ENCODE peak calls at places on chromosomes 4 and X, in ten cellular contexts. K is substantia nigra, Y is sigmoid colon, Z is uterus, A is heart right ventricle, J is ovary, V is right cardiac atrium, D is fibroblast of lung, N is IMR-90, E is coronary artery. U is an unnamed sample.

GRCh38 chr4:3862640-3863420 is 96.6 kb downstream of the ADRA2C start:
- DNase-seq in K (no peak), Y (no peak), Z (no peak), A (peak; percentile 38), J (no peak), V (no peak), D (no peak), N (no peak), E (no peak), U (no peak)

GRCh38 chr4:114383721-114384120 is 214.9 kb upstream of the UGT8 start:
- DNase-seq in K (no peak), Y (no peak), Z (no peak), A (no peak), J (no peak), V (peak; percentile 12), D (peak; percentile 88), N (peak; percentile 96), E (no peak), U (no peak)

GRCh38 chr4:29311231-29311630 is 1408.9 kb upstream of the PCDH7 start:
- DNase-seq in K (no peak), Y (no peak), Z (no peak), A (no peak), J (no peak), V (no peak), D (peak; percentile 30), N (peak; percentile 62), E (no peak), U (no peak)

GRCh38 chr4:102780476-102781144 is 19.8 kb upstream of the MANBA start:
- DNase-seq in K (no peak), Y (no peak), Z (no peak), A (no peak), J (no peak), V (no peak), D (peak; percentile 29), N (peak; percentile 62), E (no peak), U (no peak)

GRCh38 chr4:107210450-107211239 is 174.5 kb upstream of the DKK2 start:
- DNase-seq in K (no peak), Y (no peak), Z (no peak), A (no peak), J (no peak), V (peak; percentile 14), D (peak; percentile 62), N (peak; percentile 36), E (no peak), U (no peak)

GRCh38 chr4:41427306-41427882 is 110.6 kb upstream of the LIMCH1 start:
- DNase-seq in K (no peak), Y (no peak), Z (no peak), A (no peak), J (no peak), V (no peak), D (no peak), N (no peak), E (no peak), U (no peak)

GRCh38 chr4:95537181-95537580 is 11.6 kb downstream of the UNC5C start:
- DNase-seq in K (no peak), Y (no peak), Z (no peak), A (no peak), J (no peak), V (no peak), D (no peak), N (no peak), E (no peak), U (no peak)

GRCh38 chr4:128859887-128860774 is 50.6 kb downstream of the JADE1 start:
- DNase-seq in K (no peak), Y (no peak), Z (no peak), A (no peak), J (no peak), V (no peak), D (peak; percentile 92), N (peak; percentile 96), E (no peak), U (no peak)

GRCh38 chr4:134078230-134078914 is 123.2 kb downstream of the PABPC4L start:
- DNase-seq in K (no peak), Y (no peak), Z (no peak), A (no peak), J (no peak), V (no peak), D (peak; percentile 1), N (no peak), E (no peak), U (no peak)

GRCh38 chr4:41644288-41644914 is 104.1 kb downstream of the PHOX2B start:
- DNase-seq in K (peak; percentile 32), Y (peak; percentile 87), Z (peak; percentile 56), A (peak; percentile 82), J (peak; percentile 77), V (peak; percentile 75), D (peak; percentile 66), N (peak; percentile 16), E (peak; percentile 80), U (peak; percentile 85)

GRCh38 chr4:29153642-29154041 is 1566.5 kb upstream of the PCDH7 start:
- DNase-seq in K (no peak), Y (no peak), Z (no peak), A (no peak), J (no peak), V (no peak), D (no peak), N (no peak), E (no peak), U (no peak)

GRCh38 chr4:153764611-153765368 is 5.0 kb upstream of the RNF175 start:
- DNase-seq in K (no peak), Y (no peak), Z (no peak), A (no peak), J (no peak), V (no peak), D (peak; percentile 67), N (no peak), E (no peak), U (no peak)

GRCh38 chr4:34964613-34965012 is 1279.7 kb downstream of the ARAP2 start:
- DNase-seq in K (no peak), Y (no peak), Z (no peak), A (no peak), J (no peak), V (no peak), D (no peak), N (no peak), E (no peak), U (no peak)

GRCh38 chr4:73405138-73405537 is 1.1 kb downstream of the ALB start:
- DNase-seq in K (no peak), Y (no peak), Z (no peak), A (no peak), J (no peak), V (no peak), D (no peak), N (no peak), E (no peak), U (no peak)

GRCh38 chrX:40320819-40321218 is 223.1 kb upstream of the BCOR start:
- DNase-seq in K (no peak), Y (no peak), Z (no peak), A (no peak), J (no peak), V (no peak), D (no peak), N (no peak), E (no peak), U (no peak)

GRCh38 chrX:129759576-129760061 is 20.1 kb upstream of the SASH3 start:
- DNase-seq in K (peak; percentile 11), Y (no peak), Z (no peak), A (peak; percentile 30), J (no peak), V (peak; percentile 46), D (peak; percentile 88), N (peak; percentile 83), E (no peak), U (peak; percentile 67)

DNA sequence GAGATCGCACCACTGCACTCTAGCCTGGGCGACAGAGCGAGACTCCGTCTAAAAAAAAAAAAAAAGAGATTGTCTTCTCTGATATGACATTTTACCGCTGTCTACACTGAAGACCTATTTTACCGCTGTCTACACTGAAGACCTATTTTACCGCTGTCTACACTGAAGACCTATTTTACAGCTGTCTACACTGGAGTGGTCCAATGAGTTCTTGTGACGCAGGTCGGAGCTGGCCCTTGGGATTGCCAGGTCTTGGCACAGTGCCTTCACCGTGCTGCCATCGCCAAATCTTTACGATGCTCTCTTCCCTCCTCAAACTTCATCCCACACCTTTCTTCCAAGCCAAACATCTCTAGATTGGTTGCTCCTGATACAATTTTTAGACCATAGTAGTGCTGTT is 183.1 kb upstream of the FAT1 start:
- DNase-seq in K (no peak), Y (no peak), Z (no peak), A (no peak), J (no peak), V (no peak), D (no peak), N (no peak), E (no peak), U (no peak)
- H3K27ac ChIP-seq in K (no peak overlapping the region), Y (no peak overlapping the region), Z (no peak overlapping the region), A (no peak overlapping the region), J (no peak overlapping the region), V (no peak overlapping the region), D (no peak overlapping the region), N (no peak overlapping the region), E (no peak overlapping the region), U (no peak overlapping the region)

GRCh38 chr4:40038972-40039371 is 17.7 kb upstream of the N4BP2 start:
- DNase-seq in K (no peak), Y (no peak), Z (no peak), A (no peak), J (no peak), V (no peak), D (peak; percentile 8), N (peak; percentile 50), E (no peak), U (no peak)
- H3K27ac ChIP-seq in K (no peak overlapping the region), Y (no peak overlapping the region), Z (no peak overlapping the region), A (no peak overlapping the region), J (no peak overlapping the region), V (no peak overlapping the region), D (no peak overlapping the region), N (no peak overlapping the region), E (no peak overlapping the region), U (no peak overlapping the region)

DNA sequence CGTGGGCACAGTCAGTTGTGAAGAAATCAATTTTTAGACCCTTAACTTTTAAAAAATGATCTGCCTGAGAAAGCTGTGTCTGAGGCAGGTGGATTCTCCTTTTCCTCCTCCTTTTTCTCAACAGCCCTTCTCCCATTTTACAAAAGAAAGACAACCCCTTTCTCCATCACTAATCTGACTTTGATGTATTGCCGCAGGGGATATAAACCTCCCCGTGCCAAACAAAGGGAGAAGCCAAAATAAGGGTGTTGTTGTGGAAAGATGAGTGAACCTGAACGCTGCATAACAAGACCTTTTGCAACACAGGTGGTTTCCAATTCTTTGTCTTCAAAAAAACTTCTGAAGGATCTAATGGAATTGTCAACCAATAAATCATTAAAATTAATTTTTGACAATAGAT is 8.4 kb upstream of the FHL1 start:
- DNase-seq in K (no peak), Y (no peak), Z (no peak), A (no peak), J (no peak), V (no peak), D (no peak), N (no peak), E (no peak), U (no peak)
- H3K27ac ChIP-seq in K (no peak overlapping the region), Y (no peak overlapping the region), Z (no peak overlapping the region), A (no peak overlapping the region), J (no peak overlapping the region), V (no peak overlapping the region), D (no peak overlapping the region), N (no peak overlapping the region), E (no peak overlapping the region), U (no peak overlapping the region)

GRCh38 chr4:148044889-148045352 is 313.0 kb downstream of the ARHGAP10 start:
- DNase-seq in K (no peak), Y (no peak), Z (no peak), A (no peak), J (no peak), V (no peak), D (no peak), N (no peak), E (no peak), U (no peak)

GRCh38 chr4:148041606-148042324 is 309.9 kb downstream of the ARHGAP10 start:
- DNase-seq in K (no peak), Y (no peak), Z (no peak), A (no peak), J (no peak), V (no peak), D (no peak), N (no peak), E (no peak), U (no peak)

GRCh38 chr4:148043990-148044645 is 312.2 kb downstream of the ARHGAP10 start:
- DNase-seq in K (no peak), Y (peak; percentile 81), Z (no peak), A (peak; percentile 72), J (no peak), V (peak; percentile 57), D (no peak), N (no peak), E (no peak), U (no peak)
- H3K27ac ChIP-seq in K (no peak overlapping the region), Y (no peak overlapping the region), Z (no peak overlapping the region), A (peak overlapping the region; percentile 87), J (no peak overlapping the region), V (peak overlapping the region; percentile 98), D (no peak overlapping the region), N (no peak overlapping the region), E (peak overlapping the region; percentile 8), U (no peak overlapping the region)